ENCODE peak calls at places on chromosomes 13 and 19, in seven cellular contexts. O, Y, K, B, M, E and U are unnamed samples.

GRCh38 chr13:33318037-33318436 is 32.5 kb upstream of the STARD13 start:
- DNase-seq in E (no peak), K (no peak), O (no peak), M (no peak), B (no peak), Y (no peak), U (no peak)

GRCh38 chr19:17847538-17848366 is at the start of gene JAK3:
- DNase-seq in Y (peak; percentile 50), O (no peak), M (peak; percentile 81), K (peak; percentile 52), B (peak; percentile 88), E (peak; percentile 58), U (peak; percentile 22)

GRCh38 chr13:34577051-34577450 is 365.0 kb upstream of the NBEA start:
- DNase-seq in Y (no peak), K (peak; percentile 75), E (no peak), O (no peak), B (no peak), M (no peak), U (no peak)

GRCh38 chr19:35265126-35265995 is 3.4 kb upstream of the USF2 start:
- DNase-seq in E (no peak), O (peak; percentile 23), Y (no peak), K (no peak), M (no peak), B (no peak), U (no peak)

GRCh38 chr13:55361141-55361540 is 1779.6 kb upstream of the PRR20A start:
- DNase-seq in M (no peak), O (no peak), E (no peak), B (no peak), K (no peak), Y (no peak), U (no peak)

GRCh38 chr19:33432408-33433170 is 59.1 kb downstream of the CEBPG start:
- DNase-seq in M (no peak), E (no peak), K (no peak), O (no peak), B (no peak), Y (no peak), U (no peak)

GRCh38 chr19:45352062-45352461 is 11.5 kb downstream of the KLC3 start:
- DNase-seq in Y (no peak), E (no peak), O (no peak), K (no peak), B (no peak), M (no peak), U (no peak)

GRCh38 chr19:658916-659839 is 3.8 kb downstream of the RNF126 start:
- DNase-seq in K (peak; percentile 67), B (peak; percentile 83), E (peak; percentile 69), Y (no peak), M (peak; percentile 78), O (no peak), U (no peak)

GRCh38 chr13:24995225-24995804 is 100.6 kb upstream of the PABPC3 start:
- DNase-seq in K (peak; percentile 72), E (no peak), O (no peak), B (peak; percentile 62), M (peak; percentile 28), Y (peak; percentile 26), U (peak; percentile 43)

GRCh38 chr13:43266953-43267615 is 243.7 kb downstream of the DNAJC15 start:
- DNase-seq in Y (no peak), O (no peak), K (no peak), E (no peak), M (no peak), B (no peak), U (no peak)

GRCh38 chr13:96994030-96994848 is at the start of gene OXGR1:
- DNase-seq in M (no peak), K (no peak), B (no peak), Y (peak; percentile 8), E (peak; percentile 15), O (no peak), U (peak; percentile 43)

GRCh38 chr19:17289489-17289888 is 7.8 kb downstream of the ANKLE1 start:
- DNase-seq in O (peak; percentile 65), Y (no peak), M (no peak), E (peak; percentile 75), K (peak; percentile 90), B (peak; percentile 43), U (peak; percentile 34)

GRCh38 chr19:40811478-40812341 is 12.7 kb downstream of the EGLN2 start:
- DNase-seq in B (peak; percentile 63), K (no peak), O (no peak), Y (peak; percentile 43), M (no peak), E (no peak), U (no peak)

GRCh38 chr19:41350735-41351338 is 2.9 kb downstream of the TGFB1 start:
- DNase-seq in M (no peak), K (peak; percentile 17), Y (no peak), E (no peak), B (no peak), O (no peak), U (no peak)

GRCh38 chr13:23741879-23742510 is 147.2 kb downstream of the MIPEP start:
- DNase-seq in M (no peak), Y (no peak), B (no peak), K (no peak), E (no peak), O (no peak), U (no peak)

GRCh38 chr19:35727053-35727955 is 9.5 kb downstream of the KMT2B start:
- DNase-seq in B (peak; percentile 16), O (no peak), M (no peak), K (no peak), E (no peak), Y (no peak), U (no peak)

GRCh38 chr13:85528578-85529215 is 270.5 kb downstream of the SLITRK6 start:
- DNase-seq in K (peak; percentile 94), E (no peak), M (no peak), B (no peak), Y (no peak), O (no peak), U (no peak)

GRCh38 chr19:55526216-55527196 is 10.4 kb downstream of the SBK2 start:
- DNase-seq in B (no peak), M (no peak), Y (no peak), O (peak; percentile 51), E (peak; percentile 78), K (peak; percentile 52), U (no peak)

GRCh38 chr19:54266133-54266532 is 9.1 kb upstream of the LILRB5 start:
- DNase-seq in B (peak; percentile 69), K (peak; percentile 46), O (peak; percentile 42), Y (no peak), M (peak; percentile 59), E (peak; percentile 56), U (peak; percentile 21)

GRCh38 chr13:58247080-58247479 is 615.5 kb downstream of the PCDH17 start:
- DNase-seq in B (no peak), M (no peak), O (no peak), Y (no peak), E (no peak), K (no peak), U (no peak)

GRCh38 chr13:100128373-100128772 is 39.5 kb downstream of the PCCA start:
- DNase-seq in E (no peak), Y (no peak), O (no peak), M (no peak), B (no peak), K (peak; percentile 93), U (no peak)

GRCh38 chr19:52789440-52789839 is 2.8 kb upstream of the ZNF600 start:
- DNase-seq in K (no peak), E (no peak), Y (no peak), M (no peak), B (no peak), O (no peak), U (no peak)

GRCh38 chr13:75010941-75011340 is 471.0 kb downstream of the TBC1D4 start:
- DNase-seq in Y (no peak), M (no peak), B (no peak), O (no peak), K (no peak), E (no peak), U (no peak)

GRCh38 chr13:47017476-47017875 is 120.6 kb upstream of the HTR2A start:
- DNase-seq in E (no peak), M (no peak), K (peak; percentile 27), B (no peak), Y (no peak), O (no peak), U (no peak)

GRCh38 chr13:23567792-23568480 is 2.3 kb upstream of the TNFRSF19 start:
- DNase-seq in O (no peak), E (no peak), M (no peak), K (peak; percentile 12), Y (no peak), B (no peak), U (no peak)

GRCh38 chr19:6802336-6803035 is 30.0 kb downstream of the VAV1 start:
- DNase-seq in B (peak; percentile 73), O (no peak), Y (no peak), M (peak; percentile 76), K (no peak), E (peak; percentile 27), U (peak; percentile 22)
- H3K27ac ChIP-seq in B (peak overlapping the region; percentile 13), O (no peak overlapping the region), Y (peak overlapping the region; percentile 11), M (peak overlapping the region; percentile 8), K (no peak overlapping the region), E (no peak overlapping the region), U (no peak overlapping the region)

DNA sequence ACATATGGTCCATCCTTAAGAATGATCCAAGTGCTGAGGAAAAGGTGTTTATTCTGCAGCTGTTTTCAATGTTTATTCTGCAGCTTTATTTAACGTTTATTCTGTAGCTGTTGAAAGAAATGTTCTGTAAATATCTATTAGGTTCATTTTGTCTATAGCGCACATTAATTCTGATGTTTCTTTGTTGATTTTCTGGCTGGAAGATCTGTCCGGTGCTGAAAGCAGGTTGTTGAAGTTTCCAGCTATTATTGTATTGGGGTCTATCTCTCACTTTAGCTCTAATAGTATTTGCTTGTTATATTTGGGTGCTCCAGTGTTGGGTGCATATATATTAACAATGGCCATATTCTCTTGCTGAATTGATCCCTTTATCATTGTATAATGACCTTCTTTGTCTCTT is 20.2 kb downstream of the CD70 start:
- DNase-seq in M (no peak), K (no peak), E (no peak), B (no peak), O (no peak), Y (no peak), U (no peak)
- H3K27ac ChIP-seq in M (no peak overlapping the region), K (no peak overlapping the region), E (no peak overlapping the region), B (no peak overlapping the region), O (no peak overlapping the region), Y (no peak overlapping the region), U (no peak overlapping the region)

GRCh38 chr19:47490847-47491246 is 6.8 kb upstream of the KPTN start:
- DNase-seq in Y (no peak), K (no peak), M (no peak), O (no peak), E (no peak), B (no peak), U (no peak)
- H3K27ac ChIP-seq in Y (peak overlapping the region; percentile 37), K (no peak overlapping the region), M (no peak overlapping the region), O (no peak overlapping the region), E (no peak overlapping the region), B (no peak overlapping the region), U (peak overlapping the region; percentile 12)

GRCh38 chr19:6078068-6078467 is 32.2 kb downstream of the RFX2 start:
- DNase-seq in Y (no peak), M (no peak), O (no peak), B (no peak), K (no peak), E (no peak), U (no peak)

GRCh38 chr19:6076291-6076665 is 34.0 kb downstream of the RFX2 start:
- DNase-seq in K (no peak), E (no peak), O (no peak), Y (no peak), M (no peak), B (no peak), U (no peak)

GRCh38 chr19:6074709-6075403 is 35.4 kb downstream of the RFX2 start:
- DNase-seq in Y (no peak), O (no peak), K (no peak), E (no peak), M (no peak), B (no peak), U (no peak)

GRCh38 chr19:6073858-6074708 is 36.2 kb downstream of the RFX2 start:
- DNase-seq in K (no peak), O (no peak), M (no peak), B (no peak), Y (no peak), E (no peak), U (no peak)

GRCh38 chr19:6076675-6077463 is 33.4 kb downstream of the RFX2 start:
- DNase-seq in Y (no peak), K (peak; percentile 94), M (no peak), E (peak; percentile 41), O (peak; percentile 55), B (no peak), U (no peak)
- H3K27ac ChIP-seq in Y (no peak overlapping the region), K (peak overlapping the region; percentile 93), M (no peak overlapping the region), E (peak overlapping the region; percentile 1), O (peak overlapping the region; percentile 86), B (no peak overlapping the region), U (no peak overlapping the region)